ENCODE peak calls at places on chromosomes 3 and 15, in nine cellular contexts. One of them, this sample, is unnamed.

GRCh38 chr3:6867269-6867668 is 6.4 kb downstream of the GRM7 start:
- DNase-seq in ELF-1: no peak
- DNase-seq in retinal pigment epithelial cell: no peak
- DNase-seq in HFF-Myc: no peak
- DNase-seq in neuronal stem cell: no peak
- DNase-seq in NAMALWA: no peak
- DNase-seq in anterior cingulate cortex: no peak
- DNase-seq in NCI-H2171: no peak
- DNase-seq in ACHN: no peak
- DNase-seq in this sample: no peak

GRCh38 chr3:135844381-135844780 is 121.1 kb upstream of the PPP2R3A start:
- DNase-seq in ELF-1: no peak
- DNase-seq in retinal pigment epithelial cell: no peak
- DNase-seq in HFF-Myc: no peak
- DNase-seq in neuronal stem cell: no peak
- DNase-seq in NAMALWA: no peak
- DNase-seq in anterior cingulate cortex: no peak
- DNase-seq in NCI-H2171: no peak
- DNase-seq in ACHN: no peak
- DNase-seq in this sample: no peak

GRCh38 chr3:131107637-131108433 is 81.2 kb downstream of the NEK11 start:
- DNase-seq in ELF-1: no peak
- DNase-seq in retinal pigment epithelial cell: no peak
- DNase-seq in HFF-Myc: no peak
- DNase-seq in neuronal stem cell: no peak
- DNase-seq in NAMALWA: no peak
- DNase-seq in anterior cingulate cortex: no peak
- DNase-seq in NCI-H2171: no peak
- DNase-seq in ACHN: no peak
- DNase-seq in this sample: no peak

GRCh38 chr3:20798666-20799065 is 612.7 kb upstream of the SGO1 start:
- DNase-seq in ELF-1: no peak
- DNase-seq in retinal pigment epithelial cell: no peak
- DNase-seq in HFF-Myc: no peak
- DNase-seq in neuronal stem cell: no peak
- DNase-seq in NAMALWA: no peak
- DNase-seq in anterior cingulate cortex: no peak
- DNase-seq in NCI-H2171: no peak
- DNase-seq in ACHN: no peak
- DNase-seq in this sample: no peak

GRCh38 chr3:46427929-46428833 is 21.1 kb downstream of the CCRL2 start:
- DNase-seq in ELF-1: no peak
- DNase-seq in retinal pigment epithelial cell: no peak
- DNase-seq in HFF-Myc: no peak
- DNase-seq in neuronal stem cell: no peak
- DNase-seq in NAMALWA: no peak
- DNase-seq in anterior cingulate cortex: no peak
- DNase-seq in NCI-H2171: no peak
- DNase-seq in ACHN: no peak
- DNase-seq in this sample: no peak

GRCh38 chr15:98330692-98331435 is 317.5 kb upstream of the IGF1R start:
- DNase-seq in ELF-1: no peak
- DNase-seq in retinal pigment epithelial cell: no peak
- DNase-seq in HFF-Myc: no peak
- DNase-seq in neuronal stem cell: no peak
- DNase-seq in NAMALWA: no peak
- DNase-seq in anterior cingulate cortex: no peak
- DNase-seq in NCI-H2171: no peak
- DNase-seq in ACHN: no peak
- DNase-seq in this sample: no peak

GRCh38 chr3:65672876-65673815 is 365.6 kb downstream of the MAGI1 start:
- DNase-seq in ELF-1: peak
- DNase-seq in retinal pigment epithelial cell: peak
- DNase-seq in HFF-Myc: no peak
- DNase-seq in neuronal stem cell: peak
- DNase-seq in NAMALWA: peak
- DNase-seq in anterior cingulate cortex: peak
- DNase-seq in NCI-H2171: no peak
- DNase-seq in ACHN: peak
- DNase-seq in this sample: peak

GRCh38 chr15:100671858-100672543 is 69.6 kb downstream of the ASB7 start:
- DNase-seq in ELF-1: peak
- DNase-seq in retinal pigment epithelial cell: no peak
- DNase-seq in HFF-Myc: no peak
- DNase-seq in neuronal stem cell: no peak
- DNase-seq in NAMALWA: peak
- DNase-seq in anterior cingulate cortex: no peak
- DNase-seq in NCI-H2171: no peak
- DNase-seq in ACHN: peak
- DNase-seq in this sample: peak

GRCh38 chr15:78241017-78241416 is 6.7 kb upstream of the ACSBG1 start:
- DNase-seq in ELF-1: peak
- DNase-seq in retinal pigment epithelial cell: no peak
- DNase-seq in HFF-Myc: peak
- DNase-seq in neuronal stem cell: peak
- DNase-seq in NAMALWA: peak
- DNase-seq in anterior cingulate cortex: peak
- DNase-seq in NCI-H2171: peak
- DNase-seq in ACHN: peak
- DNase-seq in this sample: peak

GRCh38 chr15:80183291-80183690 is 30.5 kb downstream of the FAH start:
- DNase-seq in ELF-1: no peak
- DNase-seq in retinal pigment epithelial cell: no peak
- DNase-seq in HFF-Myc: no peak
- DNase-seq in neuronal stem cell: no peak
- DNase-seq in NAMALWA: no peak
- DNase-seq in anterior cingulate cortex: no peak
- DNase-seq in NCI-H2171: no peak
- DNase-seq in ACHN: no peak
- DNase-seq in this sample: no peak

GRCh38 chr15:78174398-78174797 is 25.2 kb downstream of the IDH3A start:
- DNase-seq in ELF-1: no peak
- DNase-seq in retinal pigment epithelial cell: no peak
- DNase-seq in HFF-Myc: no peak
- DNase-seq in neuronal stem cell: no peak
- DNase-seq in NAMALWA: peak
- DNase-seq in anterior cingulate cortex: no peak
- DNase-seq in NCI-H2171: no peak
- DNase-seq in ACHN: no peak
- DNase-seq in this sample: no peak

GRCh38 chr15:73196113-73196512 is 143.8 kb downstream of the NEO1 start:
- DNase-seq in ELF-1: no peak
- DNase-seq in retinal pigment epithelial cell: no peak
- DNase-seq in HFF-Myc: no peak
- DNase-seq in neuronal stem cell: no peak
- DNase-seq in NAMALWA: no peak
- DNase-seq in anterior cingulate cortex: no peak
- DNase-seq in NCI-H2171: peak
- DNase-seq in ACHN: no peak
- DNase-seq in this sample: no peak

GRCh38 chr3:179668429-179668828 is 15.6 kb downstream of the USP13 start:
- DNase-seq in ELF-1: no peak
- DNase-seq in retinal pigment epithelial cell: no peak
- DNase-seq in HFF-Myc: no peak
- DNase-seq in neuronal stem cell: no peak
- DNase-seq in NAMALWA: no peak
- DNase-seq in anterior cingulate cortex: no peak
- DNase-seq in NCI-H2171: no peak
- DNase-seq in ACHN: no peak
- DNase-seq in this sample: no peak

GRCh38 chr3:115211810-115212492 is 64.9 kb upstream of the ZBTB20 start:
- DNase-seq in ELF-1: no peak
- DNase-seq in retinal pigment epithelial cell: no peak
- DNase-seq in HFF-Myc: no peak
- DNase-seq in neuronal stem cell: no peak
- DNase-seq in NAMALWA: no peak
- DNase-seq in anterior cingulate cortex: no peak
- DNase-seq in NCI-H2171: no peak
- DNase-seq in ACHN: no peak
- DNase-seq in this sample: no peak

GRCh38 chr3:12719541-12719940 is 39.5 kb downstream of the TMEM40 start:
- DNase-seq in ELF-1: no peak
- DNase-seq in retinal pigment epithelial cell: no peak
- DNase-seq in HFF-Myc: no peak
- DNase-seq in neuronal stem cell: no peak
- DNase-seq in NAMALWA: no peak
- DNase-seq in anterior cingulate cortex: no peak
- DNase-seq in NCI-H2171: no peak
- DNase-seq in ACHN: no peak
- DNase-seq in this sample: no peak

GRCh38 chr3:22732641-22733040 is 470.5 kb upstream of the UBE2E2 start:
- DNase-seq in ELF-1: peak
- DNase-seq in retinal pigment epithelial cell: no peak
- DNase-seq in HFF-Myc: no peak
- DNase-seq in neuronal stem cell: no peak
- DNase-seq in NAMALWA: no peak
- DNase-seq in anterior cingulate cortex: no peak
- DNase-seq in NCI-H2171: no peak
- DNase-seq in ACHN: no peak
- DNase-seq in this sample: no peak

GRCh38 chr3:20054549-20054987 is 14.3 kb downstream of the KAT2B start:
- DNase-seq in ELF-1: no peak
- DNase-seq in retinal pigment epithelial cell: peak
- DNase-seq in HFF-Myc: no peak
- DNase-seq in neuronal stem cell: no peak
- DNase-seq in NAMALWA: peak
- DNase-seq in anterior cingulate cortex: no peak
- DNase-seq in NCI-H2171: peak
- DNase-seq in ACHN: peak
- DNase-seq in this sample: no peak

GRCh38 chr3:10259798-10260197 is 11.5 kb downstream of the TATDN2 start:
- DNase-seq in ELF-1: no peak
- DNase-seq in retinal pigment epithelial cell: no peak
- DNase-seq in HFF-Myc: no peak
- DNase-seq in neuronal stem cell: no peak
- DNase-seq in NAMALWA: no peak
- DNase-seq in anterior cingulate cortex: no peak
- DNase-seq in NCI-H2171: no peak
- DNase-seq in ACHN: no peak
- DNase-seq in this sample: no peak

GRCh38 chr3:59237121-59237520 is 187.3 kb upstream of the CFAP20DC start:
- DNase-seq in ELF-1: no peak
- DNase-seq in retinal pigment epithelial cell: no peak
- DNase-seq in HFF-Myc: no peak
- DNase-seq in neuronal stem cell: no peak
- DNase-seq in NAMALWA: no peak
- DNase-seq in anterior cingulate cortex: no peak
- DNase-seq in NCI-H2171: no peak
- DNase-seq in ACHN: no peak
- DNase-seq in this sample: no peak

GRCh38 chr15:22980189-22981136 is at the start of gene CYFIP1:
- DNase-seq in ELF-1: peak
- DNase-seq in retinal pigment epithelial cell: peak
- DNase-seq in HFF-Myc: no peak
- DNase-seq in neuronal stem cell: peak
- DNase-seq in NAMALWA: no peak
- DNase-seq in anterior cingulate cortex: peak
- DNase-seq in NCI-H2171: peak
- DNase-seq in ACHN: peak
- DNase-seq in this sample: peak

GRCh38 chr3:52281980-52282801 is 3.7 kb upstream of the WDR82 start:
- DNase-seq in ELF-1: peak
- DNase-seq in retinal pigment epithelial cell: no peak
- DNase-seq in HFF-Myc: no peak
- DNase-seq in neuronal stem cell: no peak
- DNase-seq in NAMALWA: no peak
- DNase-seq in anterior cingulate cortex: no peak
- DNase-seq in NCI-H2171: no peak
- DNase-seq in ACHN: peak
- DNase-seq in this sample: no peak

GRCh38 chr15:92277776-92278175 is 115.9 kb upstream of the ST8SIA2 start:
- DNase-seq in ELF-1: peak
- DNase-seq in retinal pigment epithelial cell: no peak
- DNase-seq in HFF-Myc: no peak
- DNase-seq in neuronal stem cell: no peak
- DNase-seq in NAMALWA: peak
- DNase-seq in anterior cingulate cortex: peak
- DNase-seq in NCI-H2171: no peak
- DNase-seq in ACHN: peak
- DNase-seq in this sample: peak

GRCh38 chr15:55031732-55032131 is 165.0 kb downstream of the RSL24D1 start:
- DNase-seq in ELF-1: no peak
- DNase-seq in retinal pigment epithelial cell: no peak
- DNase-seq in HFF-Myc: no peak
- DNase-seq in neuronal stem cell: no peak
- DNase-seq in NAMALWA: no peak
- DNase-seq in anterior cingulate cortex: no peak
- DNase-seq in NCI-H2171: no peak
- DNase-seq in ACHN: no peak
- DNase-seq in this sample: no peak

GRCh38 chr3:13857702-13858380 is 22.0 kb downstream of the WNT7A start:
- DNase-seq in ELF-1: no peak
- DNase-seq in retinal pigment epithelial cell: no peak
- DNase-seq in HFF-Myc: no peak
- DNase-seq in neuronal stem cell: no peak
- DNase-seq in NAMALWA: no peak
- DNase-seq in anterior cingulate cortex: no peak
- DNase-seq in NCI-H2171: no peak
- DNase-seq in ACHN: no peak
- DNase-seq in this sample: no peak

GRCh38 chr15:38414351-38414750 is 39.6 kb upstream of the FAM98B start:
- DNase-seq in ELF-1: peak
- DNase-seq in retinal pigment epithelial cell: peak
- DNase-seq in HFF-Myc: peak
- DNase-seq in neuronal stem cell: peak
- DNase-seq in NAMALWA: peak
- DNase-seq in anterior cingulate cortex: peak
- DNase-seq in NCI-H2171: no peak
- DNase-seq in ACHN: peak
- DNase-seq in this sample: peak

GRCh38 chr3:42402394-42403100 is 7.9 kb downstream of the LYZL4 start:
- DNase-seq in ELF-1: no peak
- DNase-seq in retinal pigment epithelial cell: no peak
- DNase-seq in HFF-Myc: no peak
- DNase-seq in neuronal stem cell: no peak
- DNase-seq in NAMALWA: no peak
- DNase-seq in anterior cingulate cortex: no peak
- DNase-seq in NCI-H2171: no peak
- DNase-seq in ACHN: no peak
- DNase-seq in this sample: no peak

GRCh38 chr15:88621789-88622604 is 857 bp downstream of the AEN start:
- DNase-seq in ELF-1: no peak
- DNase-seq in retinal pigment epithelial cell: no peak
- DNase-seq in HFF-Myc: no peak
- DNase-seq in neuronal stem cell: no peak
- DNase-seq in NAMALWA: peak
- DNase-seq in anterior cingulate cortex: no peak
- DNase-seq in NCI-H2171: no peak
- DNase-seq in ACHN: peak
- DNase-seq in this sample: no peak

GRCh38 chr15:64883997-64884511 is 27.6 kb upstream of the ANKDD1A start:
- DNase-seq in ELF-1: peak
- DNase-seq in retinal pigment epithelial cell: peak
- DNase-seq in HFF-Myc: no peak
- DNase-seq in neuronal stem cell: no peak
- DNase-seq in NAMALWA: no peak
- DNase-seq in anterior cingulate cortex: peak
- DNase-seq in NCI-H2171: peak
- DNase-seq in ACHN: peak
- DNase-seq in this sample: no peak

GRCh38 chr3:30185872-30186271 is 420.5 kb upstream of the TGFBR2 start:
- DNase-seq in ELF-1: no peak
- DNase-seq in retinal pigment epithelial cell: no peak
- DNase-seq in HFF-Myc: no peak
- DNase-seq in neuronal stem cell: no peak
- DNase-seq in NAMALWA: no peak
- DNase-seq in anterior cingulate cortex: no peak
- DNase-seq in NCI-H2171: no peak
- DNase-seq in ACHN: no peak
- DNase-seq in this sample: no peak

GRCh38 chr3:38960953-38961622 is 90.7 kb downstream of the SCN11A start:
- DNase-seq in ELF-1: peak
- DNase-seq in retinal pigment epithelial cell: no peak
- DNase-seq in HFF-Myc: peak
- DNase-seq in neuronal stem cell: peak
- DNase-seq in NAMALWA: peak
- DNase-seq in anterior cingulate cortex: peak
- DNase-seq in NCI-H2171: no peak
- DNase-seq in ACHN: peak
- DNase-seq in this sample: no peak

This sample was measured in cerebellum.